ENCODE peak calls at places on chromosomes 16 and 17, in six cellular contexts. One of them, this sample, is unnamed.

GRCh38 chr17:172401-172800 is 9.0 kb downstream of the DOC2B start:
- DNase-seq in heart left ventricle: no peak
- DNase-seq in tibial nerve: no peak
- DNase-seq in uterus: no peak
- DNase-seq in hypothalamus: no peak
- DNase-seq in left lung: no peak
- DNase-seq in this sample: no peak

GRCh38 chr17:41486809-41487530 is 2.7 kb downstream of the KRT36 start:
- DNase-seq in heart left ventricle: no peak
- DNase-seq in uterus: no peak
- DNase-seq in left lung: peak
- DNase-seq in hypothalamus: no peak
- DNase-seq in tibial nerve: no peak
- DNase-seq in this sample: no peak

GRCh38 chr17:16214190-16215001 is 938 bp downstream of the NCOR1 start:
- DNase-seq in heart left ventricle: no peak
- DNase-seq in hypothalamus: no peak
- DNase-seq in tibial nerve: no peak
- DNase-seq in left lung: no peak
- DNase-seq in uterus: no peak
- DNase-seq in this sample: no peak

GRCh38 chr17:77282524-77283515 is 142.1 kb downstream of the SEC14L1 start:
- DNase-seq in tibial nerve: no peak
- DNase-seq in hypothalamus: no peak
- DNase-seq in uterus: no peak
- DNase-seq in left lung: peak
- DNase-seq in heart left ventricle: no peak
- DNase-seq in this sample: peak

GRCh38 chr17:41351177-41351576 is 549 bp upstream of the KRT33A start:
- DNase-seq in left lung: no peak
- DNase-seq in tibial nerve: no peak
- DNase-seq in hypothalamus: no peak
- DNase-seq in heart left ventricle: no peak
- DNase-seq in uterus: no peak
- DNase-seq in this sample: no peak

GRCh38 chr16:81261049-81261648 is 22.7 kb downstream of the BCO1 start:
- DNase-seq in left lung: no peak
- DNase-seq in tibial nerve: no peak
- DNase-seq in uterus: no peak
- DNase-seq in heart left ventricle: no peak
- DNase-seq in hypothalamus: no peak
- DNase-seq in this sample: no peak

GRCh38 chr17:20084621-20085282 is 75.6 kb downstream of the SPECC1 start:
- DNase-seq in tibial nerve: no peak
- DNase-seq in left lung: no peak
- DNase-seq in hypothalamus: no peak
- DNase-seq in uterus: no peak
- DNase-seq in heart left ventricle: no peak
- DNase-seq in this sample: no peak

GRCh38 chr16:4372578-4373355 is 1.1 kb downstream of the VASN start:
- DNase-seq in hypothalamus: no peak
- DNase-seq in left lung: no peak
- DNase-seq in uterus: peak
- DNase-seq in tibial nerve: no peak
- DNase-seq in heart left ventricle: no peak
- DNase-seq in this sample: no peak

GRCh38 chr17:75872434-75873351 is 5.7 kb downstream of the TRIM47 start:
- DNase-seq in tibial nerve: peak
- DNase-seq in left lung: peak
- DNase-seq in heart left ventricle: peak
- DNase-seq in hypothalamus: no peak
- DNase-seq in uterus: peak
- DNase-seq in this sample: peak

GRCh38 chr16:4653981-4654380 is 29.4 kb downstream of the MGRN1 start:
- DNase-seq in uterus: no peak
- DNase-seq in left lung: peak
- DNase-seq in heart left ventricle: no peak
- DNase-seq in tibial nerve: no peak
- DNase-seq in hypothalamus: no peak
- DNase-seq in this sample: peak

GRCh38 chr17:31740611-31741082 is 118.4 kb downstream of the COPRS start:
- DNase-seq in left lung: no peak
- DNase-seq in hypothalamus: no peak
- DNase-seq in tibial nerve: no peak
- DNase-seq in heart left ventricle: no peak
- DNase-seq in uterus: no peak
- DNase-seq in this sample: no peak

GRCh38 chr17:55426851-55427586 is 5.4 kb upstream of the MMD start:
- DNase-seq in heart left ventricle: no peak
- DNase-seq in tibial nerve: no peak
- DNase-seq in hypothalamus: no peak
- DNase-seq in uterus: no peak
- DNase-seq in left lung: no peak
- DNase-seq in this sample: no peak

GRCh38 chr17:64073771-64074703 is 53.6 kb upstream of the ICAM2 start:
- DNase-seq in left lung: no peak
- DNase-seq in uterus: no peak
- DNase-seq in tibial nerve: no peak
- DNase-seq in hypothalamus: no peak
- DNase-seq in heart left ventricle: no peak
- DNase-seq in this sample: no peak

GRCh38 chr17:69335018-69335417 is 8.1 kb upstream of the ABCA5 start:
- DNase-seq in heart left ventricle: no peak
- DNase-seq in hypothalamus: no peak
- DNase-seq in uterus: no peak
- DNase-seq in left lung: no peak
- DNase-seq in tibial nerve: no peak
- DNase-seq in this sample: no peak

GRCh38 chr16:85010931-85011845 is at the start of gene ZDHHC7:
- DNase-seq in tibial nerve: peak
- DNase-seq in heart left ventricle: peak
- DNase-seq in uterus: peak
- DNase-seq in hypothalamus: peak
- DNase-seq in left lung: peak
- DNase-seq in this sample: peak

GRCh38 chr17:32575865-32576264 is 89.1 kb downstream of the CDK5R1 start:
- DNase-seq in left lung: no peak
- DNase-seq in hypothalamus: no peak
- DNase-seq in uterus: no peak
- DNase-seq in heart left ventricle: no peak
- DNase-seq in tibial nerve: no peak
- DNase-seq in this sample: no peak

GRCh38 chr16:57191056-57191536 is 5.0 kb downstream of the RSPRY1 start:
- DNase-seq in tibial nerve: no peak
- DNase-seq in left lung: no peak
- DNase-seq in heart left ventricle: no peak
- DNase-seq in hypothalamus: no peak
- DNase-seq in uterus: no peak
- DNase-seq in this sample: no peak